ENCODE peak calls at places on chromosomes 7 and 10, in seven cellular contexts. One of them, this sample, is unnamed.

GRCh38 chr7:514651-515598 is 4.7 kb downstream of the PDGFA start:
- DNase-seq in NCI-H69: peak; percentile 65
- DNase-seq in endodermal cell: peak; percentile 85
- DNase-seq in effector CD4-positive, alpha-beta T cell: no peak
- DNase-seq in A549: no peak
- DNase-seq in HFFc6: no peak
- DNase-seq in GM13977: no peak
- DNase-seq in this sample: no peak

GRCh38 chr10:110901954-110902819 is 16.8 kb downstream of the BBIP1 start:
- DNase-seq in GM13977: no peak
- DNase-seq in endodermal cell: no peak
- DNase-seq in NCI-H69: peak; percentile 13
- DNase-seq in HFFc6: peak; percentile 38
- DNase-seq in A549: peak; percentile 28
- DNase-seq in effector CD4-positive, alpha-beta T cell: no peak
- DNase-seq in this sample: no peak

GRCh38 chr7:46839651-46840050 is 742.3 kb downstream of the TNS3 start:
- DNase-seq in NCI-H69: no peak
- DNase-seq in GM13977: no peak
- DNase-seq in HFFc6: peak; percentile 55
- DNase-seq in endodermal cell: no peak
- DNase-seq in effector CD4-positive, alpha-beta T cell: no peak
- DNase-seq in A549: no peak
- DNase-seq in this sample: no peak

GRCh38 chr10:61142987-61143386 is 199.0 kb upstream of the RHOBTB1 start:
- DNase-seq in effector CD4-positive, alpha-beta T cell: no peak
- DNase-seq in GM13977: no peak
- DNase-seq in NCI-H69: peak; percentile 2
- DNase-seq in A549: no peak
- DNase-seq in endodermal cell: no peak
- DNase-seq in HFFc6: no peak
- DNase-seq in this sample: no peak

GRCh38 chr10:69628876-69629275 is 1.2 kb upstream of the FAM241B start:
- DNase-seq in A549: no peak
- DNase-seq in HFFc6: no peak
- DNase-seq in GM13977: no peak
- DNase-seq in effector CD4-positive, alpha-beta T cell: no peak
- DNase-seq in endodermal cell: no peak
- DNase-seq in NCI-H69: no peak
- DNase-seq in this sample: no peak

GRCh38 chr7:44431091-44431608 is 59.3 kb downstream of the NUDCD3 start:
- DNase-seq in effector CD4-positive, alpha-beta T cell: peak; percentile 9
- DNase-seq in HFFc6: no peak
- DNase-seq in GM13977: peak; percentile 65
- DNase-seq in A549: no peak
- DNase-seq in endodermal cell: peak; percentile 87
- DNase-seq in NCI-H69: peak; percentile 46
- DNase-seq in this sample: no peak

GRCh38 chr10:78524941-78525340 is 491.3 kb downstream of the RPS24 start:
- DNase-seq in GM13977: no peak
- DNase-seq in A549: no peak
- DNase-seq in NCI-H69: peak; percentile 71
- DNase-seq in HFFc6: no peak
- DNase-seq in endodermal cell: no peak
- DNase-seq in effector CD4-positive, alpha-beta T cell: no peak
- DNase-seq in this sample: no peak

GRCh38 chr10:31749293-31749692 is 179.3 kb downstream of the ARHGAP12 start:
- DNase-seq in endodermal cell: no peak
- DNase-seq in effector CD4-positive, alpha-beta T cell: no peak
- DNase-seq in A549: no peak
- DNase-seq in HFFc6: no peak
- DNase-seq in GM13977: no peak
- DNase-seq in NCI-H69: peak; percentile 90
- DNase-seq in this sample: no peak

GRCh38 chr7:73681031-73681430 is 2.2 kb downstream of the DNAJC30 start:
- DNase-seq in HFFc6: peak; percentile 45
- DNase-seq in endodermal cell: no peak
- DNase-seq in GM13977: no peak
- DNase-seq in NCI-H69: no peak
- DNase-seq in effector CD4-positive, alpha-beta T cell: no peak
- DNase-seq in A549: no peak
- DNase-seq in this sample: no peak

GRCh38 chr10:119522747-119523426 is 19.6 kb downstream of the RGS10 start:
- DNase-seq in HFFc6: no peak
- DNase-seq in GM13977: no peak
- DNase-seq in effector CD4-positive, alpha-beta T cell: no peak
- DNase-seq in NCI-H69: no peak
- DNase-seq in endodermal cell: no peak
- DNase-seq in A549: no peak
- DNase-seq in this sample: no peak

This sample was measured in foreskin melanocyte.